ENCODE peak calls at places on chromosomes 4 and X, in five cellular contexts. U, V, Z, F and B are unnamed samples.

GRCh38 chr4:145538636-145539035 is 57.0 kb downstream of the SMAD1 start:
- DNase-seq in V (no peak), U (no peak), Z (no peak), F (no peak), B (no peak)

GRCh38 chr4:121599049-121599448 is 97.7 kb downstream of the ANXA5 start:
- DNase-seq in V (no peak), F (no peak), U (no peak), Z (no peak), B (no peak)

GRCh38 chrX:118418811-118419251 is 72.9 kb downstream of the WDR44 start:
- DNase-seq in Z (no peak), V (no peak), U (no peak), F (no peak), B (no peak)

GRCh38 chr4:139676913-139677585 is 11.4 kb downstream of the MGST2 start:
- DNase-seq in Z (no peak), F (peak), U (no peak), V (no peak), B (no peak)

GRCh38 chr4:1216869-1217294 is 32.0 kb downstream of the CTBP1 start:
- DNase-seq in Z (no peak), V (no peak), U (no peak), F (no peak), B (no peak)

GRCh38 chr4:88940506-88940905 is 116.5 kb downstream of the FAM13A start:
- DNase-seq in U (no peak), Z (no peak), V (no peak), F (no peak), B (no peak)

GRCh38 chr4:33218238-33218637 is 2498.1 kb downstream of the PCDH7 start:
- DNase-seq in F (no peak), U (no peak), V (no peak), Z (no peak), B (no peak)

GRCh38 chrX:107619836-107620235 is 8.5 kb upstream of the PRPS1 start:
- DNase-seq in F (peak), V (no peak), U (no peak), Z (no peak), B (no peak)

GRCh38 chrX:56788717-56789122 is 59.7 kb downstream of the NBDY start:
- DNase-seq in Z (no peak), V (peak), U (no peak), F (no peak), B (no peak)

GRCh38 chrX:47562615-47563243 is 1.7 kb downstream of the ARAF start:
- DNase-seq in Z (peak), U (no peak), V (no peak), F (peak), B (peak)

GRCh38 chr4:85522836-85523235 is 47.9 kb downstream of the ARHGAP24 start:
- DNase-seq in F (no peak), V (no peak), U (no peak), Z (no peak), B (no peak)

GRCh38 chr4:122798101-122798500 is 28.5 kb upstream of the FGF2 start:
- DNase-seq in Z (peak), U (no peak), F (no peak), V (peak), B (peak)
- H3K9ac ChIP-seq in Z (no peak), U (no peak), F (no peak), V (no peak), B (peak)

GRCh38 chrX:19563746-19564145 is 48.4 kb upstream of the MAP3K15 start:
- DNase-seq in F (no peak), V (no peak), U (no peak), Z (no peak), B (no peak)
- TF ChIP-seq EZH2phosphoT487 in F (no peak), V (no peak), U (no peak), Z (no peak), B (no peak)

GRCh38 chrX:137569470-137569891 is 3.6 kb downstream of the ZIC3 start:
- DNase-seq in Z (no peak), V (no peak), F (no peak), U (no peak), B (no peak)
- TF ChIP-seq EZH2 in Z (no peak), V (no peak), F (peak), U (no peak), B (peak)

DNA sequence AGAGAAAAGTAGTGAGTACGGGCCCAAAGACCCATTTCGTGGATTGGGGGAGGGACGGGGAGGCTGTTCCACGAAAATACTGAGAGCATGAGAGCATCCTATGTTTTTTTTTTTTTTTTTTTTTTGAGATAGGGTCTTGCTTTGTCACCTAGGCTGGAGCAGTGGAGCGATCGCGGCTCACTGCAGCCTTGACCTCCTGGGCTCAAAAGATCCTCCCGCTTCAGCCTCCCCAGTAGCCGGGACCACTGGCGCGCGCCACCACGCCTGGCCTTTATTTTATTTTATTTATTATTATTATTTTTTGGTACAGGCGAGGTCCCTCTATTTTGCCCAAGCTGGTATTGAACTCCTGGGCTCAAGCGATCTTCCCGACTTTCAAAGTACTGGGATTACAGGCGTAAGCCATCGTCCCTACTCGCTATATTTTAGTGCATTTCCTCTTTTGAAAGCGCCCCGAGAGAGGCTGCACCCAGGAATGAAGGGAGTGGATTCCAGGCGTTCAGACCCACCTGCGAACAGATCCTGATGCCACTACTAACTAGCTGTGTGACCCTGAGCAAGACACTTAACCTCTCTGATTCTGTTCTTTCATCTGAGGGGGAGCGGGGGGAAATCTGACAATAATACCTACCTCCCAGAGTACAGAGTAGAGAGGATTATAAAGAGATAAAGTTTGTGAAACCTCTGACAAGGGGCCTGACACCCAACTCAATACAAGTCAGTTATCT is 5.4 kb upstream of the MSX1 start:
- DNase-seq in U (no peak), F (no peak), Z (no peak), V (no peak), B (no peak)
- H3K9ac ChIP-seq in U (no peak), F (no peak), Z (no peak), V (no peak), B (peak)

GRCh38 chr4:81482344-81482743 is 10.6 kb upstream of the RASGEF1B start:
- DNase-seq in V (no peak), Z (no peak), U (no peak), F (no peak), B (no peak)
- TF ChIP-seq EZH2phosphoT487 in V (no peak), Z (no peak), U (no peak), F (no peak), B (no peak)

GRCh38 chrX:104254442-104255115 is at the start of gene ESX1:
- DNase-seq in V (no peak), Z (peak), U (no peak), F (no peak), B (peak)
- TF ChIP-seq EZH2 in V (no peak), Z (peak), U (no peak), F (no peak), B (peak)

DNA sequence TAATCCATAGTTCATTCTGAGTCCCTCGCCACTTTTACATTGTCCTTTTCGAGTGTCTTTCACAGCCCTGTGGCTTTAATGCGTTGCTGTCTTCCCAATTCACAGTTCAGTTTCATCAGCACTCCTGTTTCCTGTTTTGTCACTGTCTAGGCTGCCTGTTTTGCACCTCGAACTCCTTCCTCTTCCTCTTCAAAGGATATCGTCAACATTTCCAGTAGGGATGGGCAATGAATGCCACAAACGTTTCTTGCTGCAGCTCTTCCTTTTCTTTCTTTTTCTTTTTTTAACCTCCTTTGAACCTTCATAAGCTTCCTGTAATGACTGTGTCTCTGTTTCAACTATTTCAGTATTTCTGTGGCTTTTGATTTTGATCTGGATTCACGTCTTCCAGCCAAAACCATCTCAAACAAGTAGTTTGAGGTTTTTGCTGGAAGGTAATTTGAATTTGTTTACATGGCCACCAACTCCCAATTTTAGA is 105.4 kb downstream of the ANXA3 start:
- DNase-seq in Z (no peak), V (peak), U (no peak), F (no peak), B (no peak)
- H3K9ac ChIP-seq in Z (no peak), V (peak), U (no peak), F (no peak), B (no peak)